ENCODE peak calls at places on chromosome 20, in seven cellular contexts. T is HepG2, O is WTC11, X is HEK293T, E is K562, U is H1, L is GM12878. G is an unnamed sample.

GRCh38 chr20:36684747-36685146 is 38.8 kb upstream of the SLA2 start:
- DNase-seq in X (no peak), L (no peak), E (no peak), U (no peak), T (no peak), O (no peak), G (no peak)

GRCh38 chr20:15310361-15310760 is 972.9 kb upstream of the FLRT3 start:
- DNase-seq in E (no peak), O (no peak), U (no peak), X (no peak), T (no peak), L (no peak), G (no peak)

GRCh38 chr20:43448748-43449535 is 8.8 kb upstream of the SRSF6 start:
- DNase-seq in U (peak), O (peak), T (peak), L (peak), E (peak), X (peak), G (peak)

GRCh38 chr20:22411568-22412450 is 172.6 kb downstream of the FOXA2 start:
- DNase-seq in X (no peak), L (no peak), T (peak), O (no peak), E (peak), U (no peak), G (no peak)

GRCh38 chr20:15951711-15952110 is 621.5 kb downstream of the KIF16B start:
- DNase-seq in U (no peak), L (no peak), T (no peak), O (no peak), X (no peak), E (no peak), G (no peak)

GRCh38 chr20:25460591-25461280 is 53.3 kb downstream of the GINS1 start:
- DNase-seq in O (no peak), X (no peak), L (no peak), E (no peak), T (no peak), U (no peak), G (no peak)

GRCh38 chr20:54633374-54633773 is 158.0 kb downstream of the DOK5 start:
- DNase-seq in U (no peak), T (no peak), L (peak), O (no peak), X (no peak), E (no peak), G (no peak)

GRCh38 chr20:23335521-23335920 is 15.1 kb upstream of the NXT1 start:
- DNase-seq in L (no peak), E (no peak), U (no peak), T (no peak), O (no peak), X (no peak), G (no peak)

GRCh38 chr20:16732506-16733152 is 2.8 kb downstream of the SNRPB2 start:
- DNase-seq in T (no peak), U (no peak), X (no peak), E (no peak), O (no peak), L (no peak), G (no peak)

GRCh38 chr20:33181482-33182093 is 13.6 kb downstream of the BPIFA2 start:
- DNase-seq in E (no peak), T (no peak), L (no peak), X (no peak), O (peak), U (peak), G (no peak)

GRCh38 chr20:33584976-33585375 is 77.2 kb upstream of the C20orf144 start:
- DNase-seq in U (no peak), L (no peak), T (no peak), E (no peak), O (no peak), X (no peak), G (no peak)

GRCh38 chr20:51481311-51481997 is 61.1 kb downstream of the NFATC2 start:
- DNase-seq in X (no peak), U (no peak), E (no peak), T (no peak), L (no peak), O (no peak), G (no peak)

GRCh38 chr20:2468581-2469407 is 1.8 kb downstream of the SNRPB start:
- DNase-seq in E (no peak), L (no peak), X (no peak), O (no peak), T (no peak), U (no peak), G (no peak)

GRCh38 chr20:56249244-56249955 is 868 bp downstream of the MC3R start:
- DNase-seq in U (peak), T (peak), X (peak), L (no peak), O (peak), E (peak), G (peak)

GRCh38 chr20:59371429-59371828 is 71.0 kb downstream of the EDN3 start:
- DNase-seq in U (no peak), T (no peak), L (no peak), X (no peak), O (no peak), E (no peak), G (no peak)

GRCh38 chr20:54058420-54059139 is 11.8 kb downstream of the BCAS1 start:
- DNase-seq in E (no peak), O (no peak), X (no peak), T (no peak), L (no peak), U (no peak), G (no peak)

GRCh38 chr20:35968930-35969329 is 540 bp downstream of the CNBD2 start:
- DNase-seq in X (no peak), U (no peak), O (no peak), E (no peak), T (no peak), L (no peak), G (no peak)

GRCh38 chr20:51463998-51464397 is 78.5 kb downstream of the NFATC2 start:
- DNase-seq in E (no peak), X (no peak), O (no peak), L (no peak), T (no peak), U (no peak), G (no peak)

GRCh38 chr20:25250508-25250907 is 2.6 kb downstream of the PYGB start:
- DNase-seq in O (no peak), X (peak), E (no peak), L (no peak), U (no peak), T (no peak), G (no peak)

GRCh38 chr20:371755-372542 is 8.6 kb upstream of the TRIB3 start:
- DNase-seq in X (no peak), E (peak), T (peak), O (no peak), U (no peak), L (no peak), G (peak)

GRCh38 chr20:23356203-23356602 is 5.6 kb downstream of the NXT1 start:
- DNase-seq in O (peak), T (no peak), E (no peak), U (peak), X (no peak), L (no peak), G (no peak)

GRCh38 chr20:2130668-2131067 is 29.0 kb downstream of the STK35 start:
- DNase-seq in U (no peak), O (peak), L (no peak), E (no peak), X (no peak), T (no peak), G (no peak)

GRCh38 chr20:45776931-45777330 is 14.8 kb downstream of the WFDC3 start:
- DNase-seq in X (no peak), T (no peak), O (no peak), E (no peak), U (no peak), L (no peak), G (no peak)

GRCh38 chr20:1424336-1424735 is 31.5 kb upstream of the FKBP1A start:
- DNase-seq in O (no peak), T (no peak), E (no peak), L (no peak), X (no peak), U (no peak), G (no peak)

GRCh38 chr20:22098451-22098850 is 393.0 kb downstream of the PAX1 start:
- DNase-seq in E (no peak), O (no peak), L (no peak), U (no peak), T (no peak), X (no peak), G (no peak)

GRCh38 chr20:32663704-32664351 is 9.9 kb downstream of the C20orf203 start:
- DNase-seq in T (no peak), E (no peak), X (no peak), O (no peak), L (no peak), U (no peak), G (no peak)

GRCh38 chr20:9388160-9388825 is 126.1 kb upstream of the LAMP5 start:
- DNase-seq in E (no peak), T (no peak), U (no peak), L (no peak), O (no peak), X (no peak), G (no peak)

GRCh38 chr20:62466071-62466760 is 9.6 kb downstream of the GATA5 start:
- DNase-seq in X (no peak), O (no peak), E (no peak), U (no peak), T (no peak), L (no peak), G (no peak)

GRCh38 chr20:58224974-58225373 is 3.5 kb downstream of the ANKRD60 start:
- DNase-seq in T (no peak), O (no peak), E (no peak), U (no peak), L (no peak), X (no peak), G (no peak)

GRCh38 chr20:34943808-34944568 is 11.6 kb downstream of the GSS start:
- DNase-seq in E (no peak), O (no peak), X (no peak), L (no peak), U (no peak), T (no peak), G (peak)

GRCh38 chr20:17893480-17893879 is 75.1 kb downstream of the SNX5 start:
- DNase-seq in U (no peak), O (no peak), X (no peak), L (no peak), T (no peak), E (no peak), G (no peak)

GRCh38 chr20:54020348-54020747 is 50.0 kb downstream of the BCAS1 start:
- DNase-seq in U (no peak), O (no peak), E (no peak), T (no peak), X (no peak), L (no peak), G (no peak)

GRCh38 chr20:46998497-46999190 is 104.0 kb downstream of the EYA2 start:
- DNase-seq in T (no peak), U (no peak), O (peak), L (no peak), E (no peak), X (no peak), G (no peak)

GRCh38 chr20:51532577-51533191 is 9.8 kb downstream of the NFATC2 start:
- DNase-seq in T (no peak), O (no peak), X (no peak), U (no peak), E (no peak), L (no peak), G (no peak)

GRCh38 chr20:56690531-56691175 is 61.5 kb downstream of the TFAP2C start:
- DNase-seq in T (no peak), O (no peak), E (no peak), L (no peak), U (no peak), X (no peak), G (no peak)

GRCh38 chr20:44780226-44780625 is 30.1 kb downstream of the RIMS4 start:
- DNase-seq in T (peak), X (peak), U (peak), E (peak), O (peak), L (no peak), G (no peak)

GRCh38 chr20:44500221-44500620 is 21.6 kb downstream of the SERINC3 start:
- DNase-seq in L (no peak), X (no peak), E (no peak), O (no peak), U (no peak), T (no peak), G (no peak)

DNA sequence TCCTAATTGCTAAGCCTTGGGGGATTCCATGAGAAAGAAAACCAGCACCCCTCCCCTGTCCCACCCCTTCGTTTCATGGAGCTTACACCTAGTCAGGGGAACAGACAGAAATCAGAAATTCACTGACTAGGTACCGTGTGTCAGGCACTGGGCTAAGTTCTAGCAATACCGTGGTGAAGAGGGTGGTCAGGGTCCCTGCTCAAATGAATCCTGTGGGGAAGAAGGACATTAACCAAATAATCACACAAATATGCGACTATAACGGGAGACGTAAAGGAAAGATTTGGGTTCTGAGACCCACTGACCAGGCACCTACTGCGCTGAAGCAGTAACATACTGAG is 65.1 kb upstream of the TOP1 start:
- DNase-seq in L (no peak), X (no peak), O (no peak), T (no peak), U (no peak), E (no peak), G (no peak)
- TF ChIP-seq SP1 in L (no peak), X (no peak), O (no peak), T (no peak), U (no peak), E (no peak), G (no peak)

DNA sequence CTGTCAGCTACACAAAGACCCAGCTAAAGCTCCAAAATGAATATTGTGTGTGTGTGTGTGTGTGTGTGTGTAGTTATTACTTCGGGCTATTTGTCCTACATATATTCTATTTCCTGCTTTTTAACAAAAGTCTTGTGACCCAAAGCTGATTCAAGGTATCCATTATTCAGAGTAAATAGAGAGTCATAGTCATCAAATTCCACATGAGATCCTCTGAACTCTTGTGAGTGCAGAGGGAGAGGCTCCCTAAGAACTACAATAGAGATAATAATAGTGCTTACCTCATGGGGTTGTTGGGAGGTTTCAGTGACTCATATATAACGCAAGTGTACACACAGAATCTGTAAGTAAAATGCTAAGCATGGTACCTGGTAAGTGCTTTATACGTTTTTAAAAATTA is 95.6 kb upstream of the SHLD1 start:
- DNase-seq in U (no peak), L (no peak), O (no peak), E (no peak), X (no peak), T (peak), G (no peak)
- TF ChIP-seq SP1 in U (no peak), L (no peak), O (no peak), E (no peak), X (no peak), T (no peak), G (no peak)

DNA sequence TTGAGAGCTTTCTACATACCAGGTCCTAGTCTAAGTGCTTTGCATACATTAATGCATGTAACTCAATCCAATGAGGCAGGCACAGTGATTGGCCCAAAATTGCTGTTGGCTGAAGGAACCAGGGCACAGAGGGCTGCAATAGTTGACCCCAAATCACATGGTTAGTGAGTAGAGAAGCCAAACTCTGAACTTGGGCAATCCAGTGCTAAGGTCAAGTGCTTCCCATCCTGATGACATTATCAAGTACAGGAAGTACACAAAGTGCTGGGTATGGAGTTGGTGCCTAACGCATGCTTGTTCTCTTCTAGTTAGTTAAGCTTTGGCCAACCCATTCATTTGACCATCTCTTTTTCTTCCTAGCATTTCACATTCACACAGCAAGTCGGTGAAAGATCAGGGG is 7.2 kb downstream of the KCNB1 start:
- DNase-seq in U (no peak), O (no peak), T (no peak), L (no peak), E (no peak), X (no peak), G (no peak)
- TF ChIP-seq SP1 in U (no peak), O (no peak), T (no peak), L (no peak), E (no peak), X (no peak), G (no peak)

GRCh38 chr20:19264191-19264590 is 51.7 kb downstream of the SLC24A3 start:
- DNase-seq in U (no peak), T (no peak), L (no peak), X (no peak), O (no peak), E (no peak), G (no peak)

GRCh38 chr20:19260412-19261090 is 48.1 kb downstream of the SLC24A3 start:
- DNase-seq in O (no peak), E (no peak), L (no peak), T (no peak), U (no peak), X (no peak), G (no peak)

GRCh38 chr20:19269737-19270325 is 57.4 kb downstream of the SLC24A3 start:
- DNase-seq in L (no peak), U (no peak), T (no peak), O (no peak), X (no peak), E (no peak), G (no peak)

DNA sequence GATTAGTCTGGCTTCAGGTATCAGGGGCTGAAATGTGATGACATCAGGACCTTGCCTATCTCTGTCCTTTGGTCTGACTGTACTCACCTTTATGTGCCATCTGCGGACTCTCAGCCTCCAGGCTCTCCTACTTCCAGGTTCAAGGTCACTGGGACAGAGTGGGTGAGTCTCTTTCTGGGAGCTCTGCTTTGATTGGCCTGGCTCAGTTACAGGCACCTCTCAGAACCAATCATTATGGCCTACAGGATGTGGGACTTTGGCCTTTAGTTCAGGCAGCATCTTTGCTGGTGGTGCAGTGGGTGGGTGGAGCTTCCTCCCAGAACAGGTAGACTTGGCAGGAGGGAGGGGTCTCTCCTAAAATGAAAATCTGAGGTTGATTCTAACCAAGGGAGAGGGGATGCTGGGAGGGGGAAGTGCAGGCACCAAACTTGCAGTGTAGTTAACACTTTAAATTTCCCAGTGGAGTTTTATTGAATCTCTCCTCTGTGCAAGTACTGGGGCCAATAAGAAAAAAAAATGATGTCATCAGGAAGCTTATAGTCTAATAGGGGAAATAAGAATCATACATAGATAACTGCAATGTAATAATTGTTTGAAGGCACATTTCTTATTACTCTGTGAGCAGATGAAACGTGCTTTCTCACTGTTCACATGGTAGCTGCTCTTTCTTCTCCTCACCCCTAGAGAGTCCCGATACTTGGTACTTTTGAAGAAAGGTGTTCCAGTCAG is 53.4 kb downstream of the SLC24A3 start:
- DNase-seq in X (no peak), O (peak), T (peak), U (peak), L (no peak), E (peak), G (no peak)
- TF ChIP-seq SP1 in X (no peak), O (no peak), T (no peak), U (peak), L (peak), E (no peak), G (no peak)

GRCh38 chr20:13492001-13492480 is 146.7 kb downstream of the TASP1 start:
- DNase-seq in X (peak), L (no peak), T (no peak), U (no peak), E (no peak), O (peak), G (no peak)
- TF ChIP-seq SP1 in X (no peak), L (no peak), T (no peak), U (peak), E (no peak), O (no peak), G (no peak)

GRCh38 chr20:49482621-49483017 is at the start of gene KCNB1:
- DNase-seq in E (peak), O (peak), X (peak), U (peak), T (peak), L (no peak), G (no peak)
- TF ChIP-seq SP1 in E (no peak), O (peak), X (no peak), U (peak), T (peak), L (no peak), G (no peak)

DNA sequence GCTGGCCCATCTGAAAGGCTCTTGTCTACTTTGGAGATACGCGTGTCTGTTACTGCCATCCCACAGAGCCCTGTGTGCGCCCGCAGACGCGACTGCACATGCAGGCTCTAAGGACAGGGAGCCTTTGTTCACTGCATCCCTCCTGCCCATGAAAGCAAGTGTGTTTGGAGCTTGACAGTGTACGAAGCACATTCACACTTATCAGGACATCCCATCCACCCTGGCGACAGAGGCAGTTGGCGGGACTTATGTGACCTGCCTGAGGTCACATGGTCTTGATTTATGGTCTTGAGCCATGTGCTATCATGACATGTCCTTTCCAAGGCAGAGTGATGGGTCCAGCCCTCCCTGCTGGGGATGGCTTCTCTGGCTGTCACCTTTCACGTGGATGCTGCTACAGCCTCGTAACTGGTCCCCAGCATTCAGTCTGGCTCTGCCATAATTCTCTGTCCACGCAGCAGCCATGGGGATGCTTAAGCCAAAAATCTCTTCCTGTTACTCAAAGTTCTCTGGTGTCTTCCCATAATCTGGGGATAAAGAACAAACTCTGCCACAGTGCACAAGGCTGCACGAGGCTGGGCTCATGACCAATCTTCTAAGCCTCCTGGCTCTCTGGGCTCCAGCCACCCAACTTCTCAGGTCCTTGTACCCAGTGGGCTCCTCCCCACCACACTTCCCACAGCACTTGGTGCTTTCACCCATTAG is 36.3 kb upstream of the FAM83D start:
- DNase-seq in E (peak), X (no peak), U (no peak), T (no peak), L (no peak), O (no peak), G (no peak)
- TF ChIP-seq SP1 in E (no peak), X (no peak), U (no peak), T (no peak), L (no peak), O (no peak), G (no peak)